ENCODE peak calls at places on chromosomes 13 and 19, in seven cellular contexts. G is CD8-positive, alpha-beta T cell; Q is upper lobe of left lung; Z is type B pancreatic cell; P is mesothelial cell of epicardium; K is A549; O is K562. V is an unnamed sample.
A peak's percentile ranks its signal among the peaks of the same experiment; 100 is the strongest.

GRCh38 chr13:51874651-51875050 is 12.9 kb downstream of the CCDC70 start:
- DNase-seq in G (no peak), Q (no peak), Z (no peak), P (no peak), K (no peak), O (no peak), V (no peak)

GRCh38 chr13:109126973-109127615 is 497.7 kb downstream of the MYO16 start:
- DNase-seq in G (no peak), Q (no peak), Z (no peak), P (no peak), K (no peak), O (no peak), V (no peak)

GRCh38 chr13:31631716-31632115 is 107.6 kb upstream of the RXFP2 start:
- DNase-seq in G (no peak), Q (no peak), Z (no peak), P (no peak), K (no peak), O (no peak), V (no peak)

GRCh38 chr13:24272452-24273161 is 36.8 kb upstream of the C1QTNF9 start:
- DNase-seq in G (no peak), Q (peak; percentile 67), Z (no peak), P (no peak), K (no peak), O (no peak), V (no peak)

GRCh38 chr13:47480941-47481340 is 520.1 kb downstream of the SUCLA2 start:
- DNase-seq in G (no peak), Q (no peak), Z (no peak), P (no peak), K (no peak), O (no peak), V (no peak)

GRCh38 chr19:38224014-38224862 is at the start of gene DPF1:
- DNase-seq in G (peak; percentile 29), Q (no peak), Z (peak; percentile 86), P (peak; percentile 79), K (peak; percentile 100), O (peak; percentile 96), V (peak; percentile 53)

GRCh38 chr13:77370888-77371287 is 44.0 kb upstream of the MYCBP2 start:
- DNase-seq in G (no peak), Q (no peak), Z (no peak), P (no peak), K (no peak), O (no peak), V (no peak)

GRCh38 chr13:30422056-30422914 is at the start of gene UBE2L5:
- DNase-seq in G (peak; percentile 61), Q (peak; percentile 79), Z (peak; percentile 82), P (peak; percentile 80), K (peak; percentile 9), O (peak; percentile 65), V (no peak)

GRCh38 chr13:49954674-49955455 is 18.7 kb upstream of the SPRYD7 start:
- DNase-seq in G (no peak), Q (no peak), Z (no peak), P (no peak), K (no peak), O (no peak), V (no peak)

GRCh38 chr13:42266464-42266863 is 5.5 kb upstream of the AKAP11 start:
- DNase-seq in G (no peak), Q (no peak), Z (no peak), P (no peak), K (no peak), O (no peak), V (no peak)

GRCh38 chr13:43662976-43663375 is 123.8 kb downstream of the ENOX1 start:
- DNase-seq in G (no peak), Q (no peak), Z (no peak), P (no peak), K (no peak), O (no peak), V (no peak)

GRCh38 chr19:58468216-58468839 is 1.4 kb downstream of the ZNF324 start:
- DNase-seq in G (no peak), Q (no peak), Z (no peak), P (no peak), K (no peak), O (no peak), V (no peak)

GRCh38 chr13:72726721-72727416 is 560 bp downstream of the MZT1 start:
- DNase-seq in G (peak; percentile 45), Q (peak; percentile 36), Z (peak; percentile 75), P (peak; percentile 60), K (peak; percentile 7), O (peak; percentile 54), V (no peak)

GRCh38 chr19:7255631-7256030 is 38.6 kb downstream of the INSR start:
- DNase-seq in G (no peak), Q (no peak), Z (no peak), P (no peak), K (no peak), O (no peak), V (no peak)

GRCh38 chr19:49889687-49890348 is 6.9 kb downstream of the IL4I1 start:
- DNase-seq in G (peak; percentile 75), Q (peak; percentile 77), Z (no peak), P (peak; percentile 66), K (peak; percentile 61), O (peak; percentile 67), V (no peak)

GRCh38 chr13:110944121-110944967 is 29.5 kb upstream of the ANKRD10 start:
- DNase-seq in G (no peak), Q (peak; percentile 34), Z (no peak), P (no peak), K (peak; percentile 44), O (peak; percentile 44), V (no peak)

GRCh38 chr19:44661904-44662303 is 9.4 kb upstream of the CEACAM19 start:
- DNase-seq in G (no peak), Q (no peak), Z (no peak), P (no peak), K (no peak), O (no peak), V (no peak)

GRCh38 chr13:74325106-74325505 is 190.9 kb upstream of the KLF12 start:
- DNase-seq in G (no peak), Q (no peak), Z (no peak), P (peak; percentile 61), K (no peak), O (no peak), V (no peak)

GRCh38 chr19:47107201-47107952 is 6.2 kb downstream of the ZC3H4 start:
- DNase-seq in G (peak; percentile 53), Q (no peak), Z (no peak), P (no peak), K (no peak), O (peak; percentile 2), V (no peak)

DNA sequence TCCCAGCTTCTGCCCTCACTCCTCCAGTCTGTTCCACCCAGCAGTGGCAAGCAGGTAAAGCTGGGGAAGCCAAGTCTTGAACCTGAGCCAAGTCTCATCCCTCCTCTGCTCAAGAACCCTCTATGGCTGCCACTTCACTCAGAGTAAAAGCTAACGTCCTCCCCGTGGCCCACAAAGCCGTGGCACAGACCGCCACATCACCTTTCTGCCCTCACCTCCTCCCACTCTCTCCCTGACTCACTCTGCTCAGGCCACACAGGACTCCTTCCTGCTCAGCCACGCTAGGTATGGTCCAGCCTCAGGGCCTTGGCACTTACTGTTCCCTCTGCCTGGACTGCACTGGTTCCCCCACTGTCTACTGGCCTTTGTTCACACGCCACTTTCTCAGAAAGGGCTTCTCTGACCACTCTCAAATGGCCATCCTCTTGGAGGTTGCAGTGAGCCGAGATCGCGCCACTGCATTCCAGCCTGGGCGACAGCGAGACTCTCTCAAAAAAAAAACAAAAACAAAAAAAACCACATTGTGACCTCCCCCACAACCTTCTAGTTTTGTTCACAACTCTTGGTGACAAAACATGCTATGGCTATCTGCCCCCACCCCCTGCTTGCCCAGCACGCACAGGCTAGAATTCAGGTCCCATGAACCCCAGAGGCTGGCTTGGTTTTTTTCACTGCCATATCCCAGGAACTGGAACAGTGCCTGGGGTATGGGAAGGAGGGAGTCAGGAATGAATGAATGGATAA is 15.8 kb downstream of the NDUFB7 start:
- DNase-seq in G (peak; percentile 30), Q (no peak), Z (no peak), P (no peak), K (no peak), O (no peak), V (no peak)
- TF ChIP-seq CTCF in G (no peak), Q (no peak), Z (no peak), P (no peak), K (no peak), O (no peak), V (no peak)

GRCh38 chr13:26062853-26063444 is 11.1 kb upstream of the SHISA2 start:
- DNase-seq in G (no peak), Q (no peak), Z (no peak), P (no peak), K (no peak), O (no peak), V (no peak)

GRCh38 chr13:26067601-26068000 is 15.8 kb upstream of the SHISA2 start:
- DNase-seq in G (no peak), Q (no peak), Z (no peak), P (no peak), K (no peak), O (no peak), V (no peak)

GRCh38 chr13:26060366-26060765 is 8.6 kb upstream of the SHISA2 start:
- DNase-seq in G (no peak), Q (no peak), Z (no peak), P (no peak), K (no peak), O (no peak), V (no peak)

GRCh38 chr13:26058704-26059103 is 6.9 kb upstream of the SHISA2 start:
- DNase-seq in G (no peak), Q (no peak), Z (no peak), P (no peak), K (no peak), O (no peak), V (no peak)

GRCh38 chr13:26061947-26062346 is 10.1 kb upstream of the SHISA2 start:
- DNase-seq in G (no peak), Q (no peak), Z (no peak), P (no peak), K (no peak), O (no peak), V (no peak)
- TF ChIP-seq CTCF in G (no peak), Q (no peak), Z (no peak), P (no peak), K (no peak), O (no peak), V (no peak)

DNA sequence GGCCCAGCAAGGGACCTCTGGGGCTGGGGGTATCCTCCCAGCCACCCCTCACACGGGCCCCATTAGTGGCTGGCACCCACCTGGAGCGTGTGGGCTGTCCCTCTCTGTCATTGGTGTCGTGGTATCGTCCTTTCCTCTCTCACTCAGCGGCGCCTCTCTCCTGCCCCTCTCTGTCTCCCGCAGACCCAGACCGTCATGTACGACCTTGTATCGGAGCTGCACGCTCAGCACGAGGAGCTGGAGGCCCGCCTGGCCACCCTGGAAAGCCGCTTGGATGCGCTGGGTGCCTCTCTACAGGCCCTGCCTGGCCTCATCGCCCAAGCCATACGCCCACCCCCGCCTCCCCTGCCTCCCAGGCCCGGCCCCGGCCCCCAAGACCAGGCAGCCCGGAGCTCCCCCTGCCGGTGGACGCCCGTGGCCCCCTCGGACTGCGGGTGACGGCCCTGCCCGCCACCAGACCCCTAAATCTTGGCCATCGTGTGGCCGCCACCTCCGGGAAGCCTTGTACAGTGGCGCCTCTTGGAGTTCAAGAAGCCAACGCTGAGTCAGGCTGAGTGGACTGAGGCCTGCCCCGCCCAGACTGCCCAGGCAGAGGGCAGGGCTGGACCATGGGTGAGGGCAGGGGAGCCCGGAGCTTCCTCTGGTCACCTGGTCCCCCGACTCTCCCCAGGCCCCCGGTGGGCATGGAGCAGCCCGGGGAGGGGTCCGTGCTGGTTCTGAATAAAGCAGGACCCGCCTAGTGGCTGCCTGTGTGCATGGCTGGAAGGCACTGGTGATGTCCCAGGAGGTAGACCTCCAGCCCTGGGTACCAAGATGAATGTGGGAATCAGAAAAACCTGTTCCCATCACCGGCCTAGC is 9.8 kb upstream of the ARRDC2 start:
- DNase-seq in G (no peak), Q (peak; percentile 52), Z (no peak), P (no peak), K (peak; percentile 16), O (peak; percentile 69), V (no peak)
- TF ChIP-seq CTCF in G (no peak), Q (no peak), Z (peak; percentile 38), P (peak; percentile 27), K (peak; percentile 55), O (peak; percentile 64), V (peak; percentile 23)

GRCh38 chr19:5669212-5669611 is 11.1 kb downstream of the MICOS13 start:
- DNase-seq in G (no peak), Q (no peak), Z (no peak), P (no peak), K (no peak), O (no peak), V (no peak)
- TF ChIP-seq CTCF in G (no peak), Q (no peak), Z (no peak), P (no peak), K (no peak), O (no peak), V (no peak)